ENCODE peak calls at places on chromosomes 6 and 20, in ten cellular contexts. One of them, this sample, is unnamed.
A peak's percentile ranks its signal among the peaks of the same experiment; 100 is the strongest.

GRCh38 chr20:7660165-7660564 is 280.1 kb downstream of the HAO1 start:
- DNase-seq in right lobe of liver: no peak
- DNase-seq in pulmonary artery endothelial cell: no peak
- DNase-seq in mucosa of descending colon: no peak
- DNase-seq in NCI-H2081: no peak
- DNase-seq in HS-27A: no peak
- DNase-seq in posterior cingulate gyrus: no peak
- DNase-seq in pancreas: no peak
- DNase-seq in psoas muscle: no peak
- DNase-seq in AG04449: no peak
- DNase-seq in this sample: no peak

GRCh38 chr6:1384549-1385128 is 4.7 kb upstream of the FOXF2 start:
- DNase-seq in posterior cingulate gyrus: no peak
- DNase-seq in pancreas: no peak
- DNase-seq in pulmonary artery endothelial cell: no peak
- DNase-seq in AG04449: no peak
- DNase-seq in psoas muscle: no peak
- DNase-seq in NCI-H2081: no peak
- DNase-seq in right lobe of liver: no peak
- DNase-seq in mucosa of descending colon: no peak
- DNase-seq in HS-27A: no peak
- DNase-seq in this sample: no peak

GRCh38 chr6:84508981-84509380 is 255.4 kb downstream of the TBX18 start:
- DNase-seq in pulmonary artery endothelial cell: no peak
- DNase-seq in posterior cingulate gyrus: no peak
- DNase-seq in right lobe of liver: no peak
- DNase-seq in HS-27A: no peak
- DNase-seq in AG04449: peak; percentile 10
- DNase-seq in pancreas: no peak
- DNase-seq in NCI-H2081: no peak
- DNase-seq in mucosa of descending colon: no peak
- DNase-seq in psoas muscle: no peak
- DNase-seq in this sample: no peak

GRCh38 chr20:44572551-44573500 is 9.6 kb upstream of the PKIG start:
- DNase-seq in posterior cingulate gyrus: peak; percentile 68
- DNase-seq in AG04449: peak; percentile 82
- DNase-seq in NCI-H2081: no peak
- DNase-seq in mucosa of descending colon: no peak
- DNase-seq in psoas muscle: peak; percentile 44
- DNase-seq in pulmonary artery endothelial cell: no peak
- DNase-seq in pancreas: no peak
- DNase-seq in right lobe of liver: no peak
- DNase-seq in HS-27A: peak; percentile 87
- DNase-seq in this sample: no peak

GRCh38 chr6:161064915-161065314 is 73.3 kb downstream of the MAP3K4 start:
- DNase-seq in right lobe of liver: no peak
- DNase-seq in posterior cingulate gyrus: no peak
- DNase-seq in HS-27A: no peak
- DNase-seq in pancreas: no peak
- DNase-seq in NCI-H2081: no peak
- DNase-seq in mucosa of descending colon: no peak
- DNase-seq in pulmonary artery endothelial cell: no peak
- DNase-seq in psoas muscle: no peak
- DNase-seq in AG04449: no peak
- DNase-seq in this sample: no peak

GRCh38 chr6:106735136-106735535 is 105.8 kb downstream of the QRSL1 start:
- DNase-seq in pulmonary artery endothelial cell: no peak
- DNase-seq in AG04449: no peak
- DNase-seq in right lobe of liver: no peak
- DNase-seq in mucosa of descending colon: no peak
- DNase-seq in pancreas: no peak
- DNase-seq in NCI-H2081: no peak
- DNase-seq in posterior cingulate gyrus: no peak
- DNase-seq in psoas muscle: no peak
- DNase-seq in HS-27A: no peak
- DNase-seq in this sample: no peak

GRCh38 chr20:47206962-47207641 is 149.4 kb downstream of the ZMYND8 start:
- DNase-seq in mucosa of descending colon: no peak
- DNase-seq in AG04449: no peak
- DNase-seq in pancreas: no peak
- DNase-seq in psoas muscle: no peak
- DNase-seq in posterior cingulate gyrus: no peak
- DNase-seq in right lobe of liver: no peak
- DNase-seq in HS-27A: no peak
- DNase-seq in NCI-H2081: no peak
- DNase-seq in pulmonary artery endothelial cell: no peak
- DNase-seq in this sample: no peak

GRCh38 chr20:57650266-57650665 is 30.0 kb upstream of the ZBP1 start:
- DNase-seq in HS-27A: no peak
- DNase-seq in pulmonary artery endothelial cell: no peak
- DNase-seq in AG04449: no peak
- DNase-seq in NCI-H2081: no peak
- DNase-seq in right lobe of liver: no peak
- DNase-seq in mucosa of descending colon: no peak
- DNase-seq in pancreas: no peak
- DNase-seq in psoas muscle: no peak
- DNase-seq in posterior cingulate gyrus: no peak
- DNase-seq in this sample: peak; percentile 11

GRCh38 chr6:72324591-72324990 is 297.3 kb upstream of the KCNQ5 start:
- DNase-seq in AG04449: no peak
- DNase-seq in HS-27A: no peak
- DNase-seq in pulmonary artery endothelial cell: no peak
- DNase-seq in psoas muscle: no peak
- DNase-seq in NCI-H2081: no peak
- DNase-seq in mucosa of descending colon: no peak
- DNase-seq in right lobe of liver: no peak
- DNase-seq in posterior cingulate gyrus: no peak
- DNase-seq in pancreas: no peak
- DNase-seq in this sample: no peak

GRCh38 chr20:951384-952169 is 35.4 kb upstream of the ANGPT4 start:
- DNase-seq in mucosa of descending colon: no peak
- DNase-seq in HS-27A: no peak
- DNase-seq in pulmonary artery endothelial cell: no peak
- DNase-seq in right lobe of liver: no peak
- DNase-seq in pancreas: no peak
- DNase-seq in posterior cingulate gyrus: no peak
- DNase-seq in psoas muscle: no peak
- DNase-seq in AG04449: no peak
- DNase-seq in NCI-H2081: no peak
- DNase-seq in this sample: no peak

GRCh38 chr20:62723768-62724420 is 15.3 kb downstream of the NTSR1 start:
- DNase-seq in pulmonary artery endothelial cell: no peak
- DNase-seq in NCI-H2081: no peak
- DNase-seq in pancreas: peak; percentile 16
- DNase-seq in HS-27A: no peak
- DNase-seq in psoas muscle: no peak
- DNase-seq in AG04449: no peak
- DNase-seq in mucosa of descending colon: no peak
- DNase-seq in right lobe of liver: peak; percentile 40
- DNase-seq in posterior cingulate gyrus: no peak
- DNase-seq in this sample: peak; percentile 32

GRCh38 chr6:24960991-24961475 is 25.3 kb upstream of the RIPOR2 start:
- DNase-seq in pulmonary artery endothelial cell: no peak
- DNase-seq in AG04449: no peak
- DNase-seq in posterior cingulate gyrus: no peak
- DNase-seq in pancreas: no peak
- DNase-seq in mucosa of descending colon: no peak
- DNase-seq in right lobe of liver: no peak
- DNase-seq in NCI-H2081: peak; percentile 54
- DNase-seq in HS-27A: no peak
- DNase-seq in psoas muscle: no peak
- DNase-seq in this sample: no peak

GRCh38 chr6:71228461-71229041 is 60.1 kb upstream of the OGFRL1 start:
- DNase-seq in pancreas: no peak
- DNase-seq in right lobe of liver: no peak
- DNase-seq in mucosa of descending colon: no peak
- DNase-seq in pulmonary artery endothelial cell: no peak
- DNase-seq in posterior cingulate gyrus: no peak
- DNase-seq in HS-27A: no peak
- DNase-seq in psoas muscle: no peak
- DNase-seq in AG04449: no peak
- DNase-seq in NCI-H2081: no peak
- DNase-seq in this sample: no peak

GRCh38 chr6:92716638-92717037 is 702.7 kb downstream of the EPHA7 start:
- DNase-seq in posterior cingulate gyrus: no peak
- DNase-seq in psoas muscle: no peak
- DNase-seq in mucosa of descending colon: no peak
- DNase-seq in NCI-H2081: no peak
- DNase-seq in right lobe of liver: no peak
- DNase-seq in HS-27A: no peak
- DNase-seq in AG04449: no peak
- DNase-seq in pancreas: no peak
- DNase-seq in pulmonary artery endothelial cell: no peak
- DNase-seq in this sample: no peak

GRCh38 chr20:34680586-34680985 is 3.7 kb upstream of the PIGU start:
- DNase-seq in mucosa of descending colon: no peak
- DNase-seq in pancreas: no peak
- DNase-seq in AG04449: no peak
- DNase-seq in pulmonary artery endothelial cell: no peak
- DNase-seq in psoas muscle: no peak
- DNase-seq in posterior cingulate gyrus: no peak
- DNase-seq in HS-27A: no peak
- DNase-seq in NCI-H2081: no peak
- DNase-seq in right lobe of liver: no peak
- DNase-seq in this sample: no peak

GRCh38 chr20:23257848-23258746 is 92.5 kb upstream of the NXT1 start:
- DNase-seq in HS-27A: peak; percentile 71
- DNase-seq in mucosa of descending colon: no peak
- DNase-seq in NCI-H2081: peak; percentile 59
- DNase-seq in posterior cingulate gyrus: no peak
- DNase-seq in psoas muscle: no peak
- DNase-seq in pancreas: no peak
- DNase-seq in AG04449: peak; percentile 46
- DNase-seq in pulmonary artery endothelial cell: peak; percentile 94
- DNase-seq in right lobe of liver: no peak
- DNase-seq in this sample: no peak

GRCh38 chr6:127900935-127901334 is at the start of gene THEMIS:
- DNase-seq in HS-27A: no peak
- DNase-seq in right lobe of liver: no peak
- DNase-seq in posterior cingulate gyrus: no peak
- DNase-seq in pancreas: no peak
- DNase-seq in psoas muscle: no peak
- DNase-seq in NCI-H2081: no peak
- DNase-seq in pulmonary artery endothelial cell: no peak
- DNase-seq in mucosa of descending colon: peak; percentile 24
- DNase-seq in AG04449: no peak
- DNase-seq in this sample: no peak

GRCh38 chr20:4134861-4135379 is 119.6 kb upstream of the RNF24 start:
- DNase-seq in pulmonary artery endothelial cell: no peak
- DNase-seq in psoas muscle: no peak
- DNase-seq in right lobe of liver: no peak
- DNase-seq in HS-27A: no peak
- DNase-seq in mucosa of descending colon: no peak
- DNase-seq in AG04449: no peak
- DNase-seq in posterior cingulate gyrus: no peak
- DNase-seq in NCI-H2081: no peak
- DNase-seq in pancreas: no peak
- DNase-seq in this sample: no peak

GRCh38 chr20:5002077-5002413 is 735 bp upstream of the SLC23A2 start:
- DNase-seq in AG04449: no peak
- DNase-seq in posterior cingulate gyrus: no peak
- DNase-seq in right lobe of liver: no peak
- DNase-seq in psoas muscle: no peak
- DNase-seq in HS-27A: no peak
- DNase-seq in pancreas: no peak
- DNase-seq in pulmonary artery endothelial cell: no peak
- DNase-seq in mucosa of descending colon: peak; percentile 10
- DNase-seq in NCI-H2081: no peak
- DNase-seq in this sample: no peak

GRCh38 chr6:22966711-22967110 is 397.3 kb downstream of the HDGFL1 start:
- DNase-seq in right lobe of liver: no peak
- DNase-seq in pulmonary artery endothelial cell: no peak
- DNase-seq in AG04449: no peak
- DNase-seq in mucosa of descending colon: no peak
- DNase-seq in NCI-H2081: peak; percentile 77
- DNase-seq in HS-27A: no peak
- DNase-seq in pancreas: no peak
- DNase-seq in posterior cingulate gyrus: no peak
- DNase-seq in psoas muscle: no peak
- DNase-seq in this sample: no peak

GRCh38 chr20:51602131-51602530 is 59.6 kb upstream of the NFATC2 start:
- DNase-seq in mucosa of descending colon: no peak
- DNase-seq in AG04449: no peak
- DNase-seq in pancreas: no peak
- DNase-seq in posterior cingulate gyrus: no peak
- DNase-seq in HS-27A: no peak
- DNase-seq in pulmonary artery endothelial cell: no peak
- DNase-seq in NCI-H2081: no peak
- DNase-seq in psoas muscle: no peak
- DNase-seq in right lobe of liver: no peak
- DNase-seq in this sample: no peak

GRCh38 chr20:13231031-13231752 is 10.1 kb downstream of the ISM1 start:
- DNase-seq in posterior cingulate gyrus: no peak
- DNase-seq in HS-27A: peak; percentile 71
- DNase-seq in pulmonary artery endothelial cell: no peak
- DNase-seq in AG04449: peak; percentile 52
- DNase-seq in mucosa of descending colon: no peak
- DNase-seq in pancreas: no peak
- DNase-seq in right lobe of liver: no peak
- DNase-seq in psoas muscle: no peak
- DNase-seq in NCI-H2081: no peak
- DNase-seq in this sample: no peak

GRCh38 chr20:3209946-3210317 is 634 bp downstream of the ITPA start:
- DNase-seq in pancreas: no peak
- DNase-seq in NCI-H2081: no peak
- DNase-seq in right lobe of liver: no peak
- DNase-seq in psoas muscle: no peak
- DNase-seq in HS-27A: no peak
- DNase-seq in mucosa of descending colon: peak; percentile 19
- DNase-seq in posterior cingulate gyrus: no peak
- DNase-seq in AG04449: no peak
- DNase-seq in pulmonary artery endothelial cell: no peak
- DNase-seq in this sample: no peak

GRCh38 chr20:62707981-62708521 is 585 bp upstream of the NTSR1 start:
- DNase-seq in AG04449: no peak
- DNase-seq in pancreas: peak; percentile 15
- DNase-seq in right lobe of liver: peak; percentile 47
- DNase-seq in HS-27A: no peak
- DNase-seq in posterior cingulate gyrus: no peak
- DNase-seq in NCI-H2081: no peak
- DNase-seq in pulmonary artery endothelial cell: no peak
- DNase-seq in psoas muscle: peak; percentile 2
- DNase-seq in mucosa of descending colon: no peak
- DNase-seq in this sample: no peak

GRCh38 chr20:43689165-43689564 is 22.3 kb downstream of the MYBL2 start:
- DNase-seq in psoas muscle: no peak
- DNase-seq in pancreas: no peak
- DNase-seq in posterior cingulate gyrus: no peak
- DNase-seq in HS-27A: no peak
- DNase-seq in right lobe of liver: no peak
- DNase-seq in mucosa of descending colon: no peak
- DNase-seq in AG04449: no peak
- DNase-seq in pulmonary artery endothelial cell: no peak
- DNase-seq in NCI-H2081: no peak
- DNase-seq in this sample: no peak

GRCh38 chr6:31727717-31728671 is 1.1 kb downstream of the DDAH2 start:
- DNase-seq in right lobe of liver: no peak
- DNase-seq in pancreas: peak; percentile 58
- DNase-seq in NCI-H2081: no peak
- DNase-seq in psoas muscle: no peak
- DNase-seq in posterior cingulate gyrus: no peak
- DNase-seq in HS-27A: no peak
- DNase-seq in pulmonary artery endothelial cell: no peak
- DNase-seq in mucosa of descending colon: peak; percentile 43
- DNase-seq in AG04449: no peak
- DNase-seq in this sample: no peak

GRCh38 chr6:33112148-33112547 is 36.4 kb downstream of the HLA-DPB1 start:
- DNase-seq in posterior cingulate gyrus: no peak
- DNase-seq in mucosa of descending colon: peak; percentile 59
- DNase-seq in HS-27A: no peak
- DNase-seq in pancreas: no peak
- DNase-seq in AG04449: peak; percentile 9
- DNase-seq in pulmonary artery endothelial cell: no peak
- DNase-seq in right lobe of liver: no peak
- DNase-seq in psoas muscle: no peak
- DNase-seq in NCI-H2081: no peak
- DNase-seq in this sample: no peak

GRCh38 chr6:111585241-111585968 is 20.3 kb downstream of the TRAF3IP2 start:
- DNase-seq in mucosa of descending colon: no peak
- DNase-seq in pancreas: no peak
- DNase-seq in AG04449: no peak
- DNase-seq in HS-27A: no peak
- DNase-seq in pulmonary artery endothelial cell: no peak
- DNase-seq in NCI-H2081: no peak
- DNase-seq in right lobe of liver: no peak
- DNase-seq in posterior cingulate gyrus: no peak
- DNase-seq in psoas muscle: no peak
- DNase-seq in this sample: no peak